ENCODE peak calls at places on chromosomes 4 and X, in seven cellular contexts. D is nephron progenitor cell, W is cerebellar cortex, Y is EL, R is astrocyte of the spinal cord, K is adipocyte, J is hepatic stellate cell. E is an unnamed sample.

GRCh38 chr4:72974694-72975487 is 94.6 kb downstream of the COX18 start:
- DNase-seq in D (peak; percentile 2), W (no peak), Y (peak; percentile 74), R (peak; percentile 80), K (peak; percentile 55), J (peak; percentile 16), E (no peak)

GRCh38 chr4:174317531-174317930 is 33.8 kb downstream of the CEP44 start:
- DNase-seq in D (no peak), W (no peak), Y (no peak), R (no peak), K (peak; percentile 26), J (no peak), E (no peak)

GRCh38 chrX:105636667-105637066 is 185.7 kb upstream of the NRK start:
- DNase-seq in D (peak; percentile 33), W (no peak), Y (no peak), R (no peak), K (peak; percentile 38), J (no peak), E (no peak)

GRCh38 chr4:8675383-8675782 is 82.8 kb downstream of the CPZ start:
- DNase-seq in D (peak; percentile 94), W (no peak), Y (peak; percentile 8), R (no peak), K (peak; percentile 11), J (no peak), E (no peak)

GRCh38 chrX:119249836-119250340 is 13.8 kb downstream of the PGRMC1 start:
- DNase-seq in D (no peak), W (no peak), Y (no peak), R (no peak), K (no peak), J (no peak), E (no peak)

GRCh38 chr4:134024251-134024650 is 177.3 kb downstream of the PABPC4L start:
- DNase-seq in D (no peak), W (peak; percentile 16), Y (peak; percentile 25), R (no peak), K (peak; percentile 2), J (no peak), E (no peak)

GRCh38 chr4:15001825-15002658 is at the start of gene CPEB2:
- DNase-seq in D (peak; percentile 92), W (peak; percentile 81), Y (peak; percentile 95), R (peak; percentile 99), K (peak; percentile 98), J (peak; percentile 89), E (peak; percentile 83)

GRCh38 chrX:34734383-34734782 is 77.3 kb upstream of the TMEM47 start:
- DNase-seq in D (no peak), W (no peak), Y (peak; percentile 17), R (peak; percentile 31), K (peak; percentile 19), J (no peak), E (no peak)

GRCh38 chr4:102564399-102564921 is 63.3 kb downstream of the NFKB1 start:
- DNase-seq in D (no peak), W (no peak), Y (peak; percentile 71), R (peak; percentile 83), K (no peak), J (no peak), E (peak; percentile 69)

GRCh38 chr4:19380600-19380999 is 871.1 kb upstream of the SLIT2 start:
- DNase-seq in D (no peak), W (no peak), Y (peak; percentile 44), R (peak; percentile 50), K (peak; percentile 18), J (no peak), E (no peak)

GRCh38 chr4:149063007-149063406 is 620.8 kb upstream of the NR3C2 start:
- DNase-seq in D (no peak), W (no peak), Y (no peak), R (no peak), K (no peak), J (no peak), E (no peak)

GRCh38 chr4:183906736-183907651 is 1.9 kb downstream of the STOX2 start:
- DNase-seq in D (peak; percentile 51), W (peak; percentile 64), Y (no peak), R (peak; percentile 8), K (peak; percentile 3), J (no peak), E (no peak)

GRCh38 chr4:105495667-105496066 is 21.8 kb upstream of the PPA2 start:
- DNase-seq in D (no peak), W (no peak), Y (peak; percentile 19), R (no peak), K (no peak), J (no peak), E (no peak)

GRCh38 chr4:20046931-20047677 is 204.6 kb upstream of the SLIT2 start:
- DNase-seq in D (no peak), W (no peak), Y (peak; percentile 18), R (peak; percentile 31), K (peak; percentile 64), J (no peak), E (no peak)

GRCh38 chrX:110322603-110323002 is 4.7 kb upstream of the AMMECR1 start:
- DNase-seq in D (no peak), W (no peak), Y (peak; percentile 34), R (peak; percentile 9), K (peak; percentile 24), J (no peak), E (no peak)

GRCh38 chr4:41991916-41992767 is 1.8 kb downstream of the SLC30A9 start:
- DNase-seq in D (no peak), W (no peak), Y (peak; percentile 37), R (no peak), K (peak; percentile 38), J (no peak), E (no peak)

GRCh38 chrX:9816094-9816700 is 30.0 kb downstream of the SHROOM2 start:
- DNase-seq in D (no peak), W (no peak), Y (peak; percentile 6), R (peak; percentile 72), K (no peak), J (no peak), E (no peak)

GRCh38 chrX:9668537-9668936 is 97.1 kb downstream of the GPR143 start:
- DNase-seq in D (no peak), W (no peak), Y (peak; percentile 49), R (peak; percentile 78), K (peak; percentile 68), J (no peak), E (no peak)

GRCh38 chr4:111501946-111502345 is 643.3 kb upstream of the FAM241A start:
- DNase-seq in D (no peak), W (no peak), Y (no peak), R (no peak), K (no peak), J (no peak), E (no peak)

GRCh38 chr4:54440394-54441223 is 211.5 kb downstream of the PDGFRA start:
- DNase-seq in D (no peak), W (peak; percentile 8), Y (peak; percentile 47), R (peak; percentile 48), K (peak; percentile 72), J (peak; percentile 22), E (no peak)

GRCh38 chr4:114180481-114180880 is 201.0 kb upstream of the ARSJ start:
- DNase-seq in D (peak; percentile 31), W (peak; percentile 32), Y (peak; percentile 62), R (peak; percentile 91), K (peak; percentile 89), J (peak; percentile 24), E (peak; percentile 5)

GRCh38 chr4:86453044-86453501 is 93.2 kb upstream of the MAPK10 start:
- DNase-seq in D (no peak), W (no peak), Y (no peak), R (peak; percentile 54), K (peak; percentile 50), J (peak; percentile 27), E (no peak)

GRCh38 chr4:128298129-128298758 is 10.6 kb upstream of the PGRMC2 start:
- DNase-seq in D (no peak), W (no peak), Y (no peak), R (no peak), K (no peak), J (no peak), E (no peak)

GRCh38 chr4:164337219-164337944 is 416.5 kb upstream of the SMIM31 start:
- DNase-seq in D (no peak), W (no peak), Y (no peak), R (no peak), K (no peak), J (no peak), E (no peak)

E was measured in GM12864.